ENCODE peak calls at places on chromosomes 3 and 15, in four cellular contexts. J, V, P and X are unnamed samples.

GRCh38 chr3:187044871-187045552 is 94.3 kb downstream of the RPL39L start:
- DNase-seq in J (no peak), V (no peak), P (peak), X (no peak)

GRCh38 chr3:186025161-186025560 is 83.7 kb downstream of the ETV5 start:
- DNase-seq in J (no peak), V (peak), P (no peak), X (no peak)

GRCh38 chr3:170764017-170764416 is 106.0 kb downstream of the RPL22L1 start:
- DNase-seq in J (no peak), V (no peak), P (no peak), X (no peak)

GRCh38 chr3:36496734-36497133 is 116.4 kb downstream of the STAC start:
- DNase-seq in J (no peak), V (peak), P (no peak), X (no peak)

GRCh38 chr3:117898722-117899121 is 1135.9 kb downstream of the IGSF11 start:
- DNase-seq in J (no peak), V (no peak), P (no peak), X (no peak)

GRCh38 chr3:190519886-190520285 is 6.0 kb downstream of the IL1RAP start:
- DNase-seq in J (no peak), V (peak), P (no peak), X (no peak)

GRCh38 chr3:133574260-133574881 is 885 bp downstream of the CDV3 start:
- DNase-seq in J (peak), V (peak), P (peak), X (peak)

GRCh38 chr3:16177962-16178627 is 3.6 kb downstream of the GALNT15 start:
- DNase-seq in J (peak), V (peak), P (peak), X (peak)

GRCh38 chr3:2166552-2166951 is 67.9 kb downstream of the CNTN4 start:
- DNase-seq in J (no peak), V (no peak), P (no peak), X (no peak)

GRCh38 chr3:38496131-38496910 is at the start of gene EXOG:
- DNase-seq in J (peak), V (peak), P (peak), X (peak)

GRCh38 chr3:36707623-36708409 is 56.5 kb downstream of the DCLK3 start:
- DNase-seq in J (peak), V (peak), P (peak), X (no peak)

GRCh38 chr3:13401149-13401548 is 19.0 kb downstream of the NUP210 start:
- DNase-seq in J (no peak), V (no peak), P (no peak), X (no peak)

GRCh38 chr15:61327019-61327631 is 98.0 kb upstream of the RORA start:
- DNase-seq in J (no peak), V (no peak), P (no peak), X (no peak)

GRCh38 chr3:22141769-22142168 is 390.8 kb upstream of the ZNF385D start:
- DNase-seq in J (no peak), V (no peak), P (no peak), X (no peak)

GRCh38 chr3:49172616-49173041 is 1.2 kb downstream of the KLHDC8B start:
- DNase-seq in J (no peak), V (peak), P (no peak), X (peak)

GRCh38 chr3:49171119-49171774 is at the start of gene KLHDC8B:
- DNase-seq in J (peak), V (peak), P (peak), X (peak)

GRCh38 chr3:49171775-49172500 is 540 bp downstream of the KLHDC8B start:
- DNase-seq in J (no peak), V (peak), P (no peak), X (no peak)

GRCh38 chr3:49173116-49173791 is 1.9 kb downstream of the KLHDC8B start:
- DNase-seq in J (no peak), V (no peak), P (peak), X (no peak)

DNA sequence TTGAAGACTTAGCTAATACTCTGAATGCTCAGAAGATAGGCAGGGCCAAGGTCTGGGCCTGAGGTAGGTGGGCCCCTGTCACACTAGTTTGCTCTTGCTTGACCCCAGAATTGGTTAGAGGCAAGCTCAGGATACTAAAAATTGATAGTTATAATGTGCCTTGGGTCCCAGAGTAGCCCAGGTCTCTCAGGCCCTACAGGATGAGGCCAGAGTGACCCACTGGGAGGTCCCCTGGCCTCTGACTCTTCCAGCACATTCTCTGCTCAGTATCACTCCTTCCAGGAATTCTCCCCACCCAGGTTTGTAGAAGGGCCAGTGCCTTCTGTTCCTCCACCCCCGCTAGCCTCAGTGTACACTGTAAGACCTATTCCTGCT is 667 bp upstream of the KLHDC8B start:
- DNase-seq in J (no peak), V (no peak), P (no peak), X (no peak)
- H3K4me3 ChIP-seq in J (peak), V (peak), P (peak), X (peak)

DNA sequence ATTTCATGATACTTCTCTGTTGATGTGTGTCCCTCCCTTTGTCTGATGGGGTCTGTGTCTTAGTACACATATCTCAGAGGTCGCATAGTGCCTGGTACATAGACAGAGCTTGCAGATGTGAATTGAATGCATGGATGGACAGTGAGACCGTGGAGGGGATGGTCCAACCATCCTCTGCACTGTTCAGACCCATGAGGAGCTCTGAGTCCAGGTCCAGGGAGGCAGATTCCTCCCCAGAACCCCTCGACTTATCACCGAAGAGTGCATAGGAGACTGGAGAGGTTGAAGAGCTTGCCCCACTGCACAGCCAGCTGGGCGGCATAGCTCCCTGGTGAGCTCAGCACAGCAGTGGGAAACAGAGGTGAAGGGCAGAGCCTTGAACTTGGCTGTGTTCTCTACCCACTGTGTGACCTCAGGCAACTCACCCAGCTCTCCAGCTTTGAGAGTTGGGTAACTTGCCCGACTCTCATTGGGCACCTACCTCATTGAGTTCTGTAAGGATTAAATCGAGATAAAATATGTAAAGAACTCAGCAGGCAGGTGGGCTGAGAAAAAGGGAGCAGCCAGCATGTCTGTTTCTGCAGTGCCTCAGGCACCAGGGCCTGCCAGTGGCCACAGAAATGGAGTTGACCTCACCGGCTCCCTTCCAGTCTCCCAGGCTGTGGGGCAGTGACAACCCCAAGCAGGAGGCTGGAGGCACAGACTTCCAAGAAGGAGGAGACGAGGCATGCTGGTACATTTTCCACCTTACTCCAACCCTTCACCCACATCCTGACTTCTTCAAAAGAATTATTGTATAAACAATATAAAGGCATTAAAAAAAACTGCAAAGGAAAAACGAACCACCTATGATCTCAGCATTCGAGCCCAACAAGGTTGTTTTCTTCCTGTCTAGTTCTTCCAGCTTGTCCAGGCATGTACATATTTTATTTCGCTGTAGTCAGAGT is 54.1 kb upstream of the TFRC start:
- DNase-seq in J (peak), V (no peak), P (no peak), X (peak)
- H3K27ac ChIP-seq in J (peak), V (no peak), P (no peak), X (peak)

GRCh38 chr3:167718582-167718981 is 16.1 kb downstream of the PDCD10 start:
- DNase-seq in J (no peak), V (no peak), P (no peak), X (no peak)
- H3K4me3 ChIP-seq in J (no peak), V (no peak), P (no peak), X (no peak)

DNA sequence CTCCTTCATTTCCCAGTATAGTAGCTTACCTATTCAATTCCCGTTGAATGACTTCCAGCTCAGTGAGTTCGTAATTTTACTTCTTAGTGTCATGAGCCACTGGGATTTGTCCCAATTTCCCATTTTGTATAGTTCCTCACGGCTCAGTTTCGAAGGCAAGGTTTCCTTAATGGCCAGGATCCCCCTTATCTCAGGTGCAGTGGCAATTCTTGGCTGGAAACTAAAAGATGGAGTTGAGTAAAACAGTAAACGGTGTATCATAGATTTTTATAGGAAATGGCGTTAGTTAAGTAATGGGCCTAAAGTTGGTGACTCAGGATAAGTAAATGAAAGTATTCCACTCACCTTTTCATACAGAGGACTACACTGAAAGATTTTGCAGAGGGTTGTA is 522 bp upstream of the LMLN start:
- DNase-seq in J (no peak), V (no peak), P (no peak), X (no peak)
- H3K27ac ChIP-seq in J (peak), V (peak), P (no peak), X (peak)

DNA sequence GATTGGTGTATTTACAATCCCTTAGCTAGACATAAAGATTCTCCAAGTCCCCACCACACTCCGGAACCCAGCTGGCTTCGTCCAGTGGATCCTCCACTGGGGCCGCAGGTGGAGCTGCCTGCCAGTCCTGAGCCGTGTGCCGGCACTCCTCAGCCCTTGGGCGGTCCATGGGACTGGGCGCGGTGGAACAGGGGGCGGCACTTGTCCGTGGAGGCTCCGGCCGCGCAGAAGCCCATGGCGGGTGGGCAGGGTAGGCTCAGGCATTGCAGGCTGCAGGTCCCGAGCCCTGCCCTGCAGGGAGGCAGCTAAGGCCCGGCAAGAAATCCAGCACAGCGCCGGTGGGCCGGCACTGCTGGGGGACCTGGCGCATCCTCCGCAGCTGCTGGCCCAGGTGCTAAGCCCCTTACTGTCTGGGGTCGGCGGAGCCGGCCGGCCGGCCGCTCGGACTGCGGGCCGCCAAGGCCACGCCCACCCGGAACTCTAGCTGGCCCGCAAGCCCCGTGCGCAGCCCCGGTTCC is 3.5 kb upstream of the RNU5B-1 start:
- DNase-seq in J (no peak), V (no peak), P (peak), X (peak)
- H3K4me3 ChIP-seq in J (no peak), V (no peak), P (no peak), X (no peak)

GRCh38 chr3:30597131-30597768 is 9.2 kb upstream of the TGFBR2 start:
- DNase-seq in J (peak), V (peak), P (no peak), X (no peak)
- H3K27ac ChIP-seq in J (peak), V (peak), P (no peak), X (peak)

GRCh38 chr3:42936157-42936981 is 30.4 kb downstream of the ZNF662 start:
- DNase-seq in J (no peak), V (peak), P (no peak), X (no peak)
- H3K4me3 ChIP-seq in J (no peak), V (peak), P (no peak), X (peak)

GRCh38 chr3:71225951-71226564 is 357.5 kb downstream of the FOXP1 start:
- DNase-seq in J (no peak), V (peak), P (no peak), X (no peak)

GRCh38 chr3:71228156-71228885 is 355.2 kb downstream of the FOXP1 start:
- DNase-seq in J (no peak), V (no peak), P (no peak), X (no peak)

GRCh38 chr3:71227344-71227743 is 356.2 kb downstream of the FOXP1 start:
- DNase-seq in J (no peak), V (no peak), P (no peak), X (no peak)

GRCh38 chr3:71225285-71225684 is 358.2 kb downstream of the FOXP1 start:
- DNase-seq in J (no peak), V (peak), P (no peak), X (no peak)

GRCh38 chr3:71226565-71227281 is 356.8 kb downstream of the FOXP1 start:
- DNase-seq in J (no peak), V (peak), P (no peak), X (no peak)
- H3K27ac ChIP-seq in J (no peak), V (no peak), P (no peak), X (peak)